ENCODE peak calls at places on chromosomes 12 and 14, in nine cellular contexts. I is A549, D is bronchial epithelial cell, N is aorta, R is endodermal cell, Q is esophagus muscularis mucosa, G is AG04449, M is tibial artery, W is transverse colon. O is an unnamed sample.

GRCh38 chr12:95504140-95504539 is 30.2 kb downstream of the METAP2 start:
- DNase-seq in Q (no peak), G (no peak), I (no peak), W (no peak), R (no peak), D (no peak), N (no peak), M (no peak), O (no peak)

GRCh38 chr12:3560295-3560620 is 69.3 kb downstream of the PRMT8 start:
- DNase-seq in W (no peak), R (no peak), G (no peak), N (no peak), I (no peak), M (peak), Q (no peak), D (no peak), O (no peak)

GRCh38 chr14:55332654-55333570 is 61.7 kb downstream of the FBXO34 start:
- DNase-seq in G (no peak), M (no peak), I (no peak), R (no peak), W (no peak), Q (no peak), D (no peak), N (no peak), O (no peak)

GRCh38 chr12:95633671-95634465 is 82.6 kb upstream of the USP44 start:
- DNase-seq in D (peak), Q (no peak), W (peak), M (no peak), R (no peak), I (no peak), G (no peak), N (no peak), O (no peak)

GRCh38 chr12:99367181-99367580 is 280.4 kb upstream of the GARIN6 start:
- DNase-seq in M (no peak), Q (no peak), I (no peak), G (no peak), D (no peak), N (no peak), W (no peak), R (no peak), O (no peak)

GRCh38 chr12:62604856-62605255 is 138.2 kb downstream of the MON2 start:
- DNase-seq in W (no peak), Q (no peak), D (peak), I (no peak), R (no peak), M (no peak), N (no peak), G (no peak), O (no peak)

GRCh38 chr14:100476012-100476822 is 111.0 kb downstream of the BEGAIN start:
- DNase-seq in G (peak), R (peak), I (peak), D (peak), Q (no peak), M (no peak), N (no peak), W (peak), O (peak)

GRCh38 chr12:106108187-106108816 is 30.5 kb downstream of the NUAK1 start:
- DNase-seq in W (peak), I (no peak), G (no peak), M (no peak), N (no peak), R (peak), D (peak), Q (no peak), O (no peak)

GRCh38 chr12:5882511-5883185 is 62.4 kb downstream of the ANO2 start:
- DNase-seq in D (no peak), G (no peak), I (no peak), R (peak), N (no peak), W (no peak), Q (peak), M (no peak), O (no peak)

GRCh38 chr12:20212658-20213387 is 155.5 kb upstream of the PDE3A start:
- DNase-seq in G (peak), R (peak), M (peak), N (peak), W (peak), Q (no peak), D (peak), I (peak), O (peak)

GRCh38 chr12:14854586-14855163 is 11.3 kb upstream of the ART4 start:
- DNase-seq in N (no peak), Q (no peak), M (no peak), R (no peak), I (no peak), G (no peak), D (no peak), W (no peak), O (no peak)

GRCh38 chr12:117189725-117190209 is 503 bp downstream of the FBXO21 start:
- DNase-seq in G (no peak), Q (no peak), I (peak), M (peak), D (no peak), W (peak), R (peak), N (peak), O (no peak)

GRCh38 chr14:28375295-28375694 is 391.3 kb upstream of the FOXG1 start:
- DNase-seq in G (no peak), D (peak), I (no peak), Q (no peak), W (no peak), M (no peak), N (no peak), R (peak), O (no peak)

GRCh38 chr14:31934767-31935266 is 142.3 kb upstream of the ARHGAP5 start:
- DNase-seq in M (no peak), Q (no peak), R (peak), D (peak), I (peak), N (no peak), W (peak), G (no peak), O (peak)

GRCh38 chr14:79028281-79028680 is 858.1 kb downstream of the NRXN3 start:
- DNase-seq in M (no peak), W (no peak), R (no peak), N (no peak), Q (no peak), D (peak), G (no peak), I (no peak), O (no peak)

GRCh38 chr14:105841022-105842009 is 314.9 kb downstream of the TMEM121 start:
- DNase-seq in R (peak), W (no peak), M (peak), Q (no peak), I (no peak), G (no peak), D (no peak), N (no peak), O (no peak)

GRCh38 chr12:127108360-127109215 is 1158.4 kb upstream of the TMEM132C start:
- DNase-seq in D (peak), Q (no peak), W (peak), R (peak), N (peak), G (no peak), I (peak), M (no peak), O (peak)

GRCh38 chr12:26831959-26832816 is 806 bp downstream of the ITPR2 start:
- DNase-seq in I (peak), N (peak), W (peak), Q (no peak), M (peak), R (peak), D (peak), G (no peak), O (no peak)

GRCh38 chr12:70853326-70853725 is 67.2 kb downstream of the PTPRR start:
- DNase-seq in D (peak), R (no peak), I (no peak), Q (no peak), G (no peak), W (no peak), M (no peak), N (no peak), O (peak)

GRCh38 chr12:96034631-96035282 is 630 bp downstream of the LTA4H start:
- DNase-seq in G (no peak), R (peak), N (peak), I (peak), D (peak), Q (no peak), W (peak), M (no peak), O (no peak)

GRCh38 chr12:89642959-89643358 is 65.7 kb downstream of the ATP2B1 start:
- DNase-seq in W (no peak), Q (no peak), D (no peak), N (no peak), G (no peak), I (no peak), R (no peak), M (no peak), O (no peak)

GRCh38 chr14:31965735-31966598 is 111.1 kb upstream of the ARHGAP5 start:
- DNase-seq in R (no peak), I (no peak), W (no peak), N (no peak), Q (peak), D (peak), M (no peak), G (no peak), O (no peak)

GRCh38 chr14:19800282-19801117 is 3.1 kb upstream of the OR4N2 start:
- DNase-seq in I (no peak), G (no peak), D (no peak), M (peak), R (no peak), N (no peak), Q (no peak), W (no peak), O (no peak)

GRCh38 chr14:54669759-54670630 is 103.1 kb downstream of the SAMD4A start:
- DNase-seq in I (no peak), D (peak), Q (no peak), W (peak), R (no peak), G (no peak), N (no peak), M (no peak), O (peak)

GRCh38 chr12:93938921-93939320 is 209.5 kb upstream of the PLXNC1 start:
- DNase-seq in M (no peak), R (no peak), Q (no peak), N (no peak), D (no peak), W (no peak), G (no peak), I (no peak), O (no peak)

GRCh38 chr14:50318031-50318626 is 6.0 kb downstream of the DMAC2L start:
- DNase-seq in W (no peak), I (peak), D (peak), G (no peak), M (no peak), N (no peak), Q (no peak), R (no peak), O (no peak)

GRCh38 chr12:126668961-126669360 is 1598.0 kb upstream of the TMEM132C start:
- DNase-seq in N (no peak), D (no peak), G (no peak), Q (no peak), M (no peak), R (no peak), W (no peak), I (no peak), O (peak)

GRCh38 chr12:23566133-23566532 is 383.3 kb downstream of the SOX5 start:
- DNase-seq in D (no peak), Q (no peak), W (no peak), M (no peak), R (no peak), N (no peak), G (no peak), I (no peak), O (no peak)

GRCh38 chr12:103269962-103270361 is 225.8 kb downstream of the C12orf42 start:
- DNase-seq in R (no peak), D (peak), G (no peak), N (no peak), W (no peak), Q (no peak), M (no peak), I (no peak), O (no peak)

GRCh38 chr14:95307402-95308041 is 12.2 kb downstream of the CLMN start:
- DNase-seq in G (no peak), I (no peak), D (no peak), R (no peak), Q (no peak), W (no peak), N (no peak), M (no peak), O (no peak)

GRCh38 chr12:109702126-109702841 is 11.3 kb upstream of the FAM222A start:
- DNase-seq in W (no peak), G (no peak), Q (no peak), N (no peak), M (no peak), R (no peak), D (no peak), I (no peak), O (no peak)

GRCh38 chr14:59429798-59430197 is 35.4 kb downstream of the GPR135 start:
- DNase-seq in G (no peak), Q (no peak), N (no peak), M (no peak), W (no peak), D (no peak), R (no peak), I (no peak), O (no peak)

GRCh38 chr12:105874121-105874520 is 264.6 kb downstream of the NUAK1 start:
- DNase-seq in W (no peak), D (no peak), G (no peak), N (no peak), M (no peak), Q (no peak), I (no peak), R (no peak), O (no peak)

GRCh38 chr12:62660763-62661162 is 194.1 kb downstream of the MON2 start:
- DNase-seq in I (no peak), Q (no peak), G (peak), D (peak), N (no peak), W (no peak), M (no peak), R (no peak), O (no peak)

GRCh38 chr14:105855893-105856675 is 329.7 kb downstream of the TMEM121 start:
- DNase-seq in M (peak), G (no peak), R (peak), N (peak), Q (no peak), D (no peak), I (no peak), W (peak), O (no peak)

GRCh38 chr14:24956104-24956503 is 93.8 kb downstream of the STXBP6 start:
- DNase-seq in I (no peak), Q (no peak), M (no peak), D (no peak), N (no peak), G (no peak), R (no peak), W (no peak), O (no peak)
- H3K4me3 ChIP-seq in I (no peak), Q (no peak), M (no peak), D (no peak), N (no peak), G (no peak), R (no peak), W (no peak), O (no peak)

GRCh38 chr14:60651936-60652673 is 2.8 kb upstream of the SIX1 start:
- DNase-seq in I (no peak), R (peak), N (no peak), G (no peak), Q (no peak), M (no peak), W (no peak), D (no peak), O (no peak)

GRCh38 chr14:60652674-60653387 is 3.6 kb upstream of the SIX1 start:
- DNase-seq in R (no peak), I (no peak), N (no peak), W (no peak), Q (no peak), D (no peak), M (no peak), G (no peak), O (no peak)

GRCh38 chr14:60654303-60654925 is 5.1 kb upstream of the SIX1 start:
- DNase-seq in M (no peak), N (no peak), W (no peak), G (no peak), D (no peak), Q (no peak), R (no peak), I (no peak), O (no peak)

GRCh38 chr14:60653709-60654161 is 4.5 kb upstream of the SIX1 start:
- DNase-seq in M (no peak), W (no peak), N (no peak), I (no peak), G (no peak), Q (no peak), R (peak), D (no peak), O (no peak)

DNA sequence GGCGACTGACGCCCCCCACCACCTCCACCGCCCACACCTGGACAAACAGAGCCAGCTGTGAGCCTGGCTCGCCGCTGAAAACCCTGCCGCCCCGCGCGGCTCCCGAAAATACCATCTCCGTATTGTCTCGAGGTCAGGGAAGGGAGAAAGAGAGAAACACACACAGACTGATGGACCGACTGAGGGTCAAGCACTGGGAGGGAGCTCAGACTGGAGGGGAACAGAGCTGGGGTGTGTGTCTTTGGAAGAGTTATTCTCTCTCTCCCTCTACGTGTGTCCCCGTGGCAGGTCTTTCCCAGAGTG is 4.1 kb upstream of the SIX1 start:
- DNase-seq in I (no peak), N (no peak), M (no peak), R (peak), D (no peak), Q (no peak), G (no peak), W (no peak), O (no peak)
- H3K4me3 ChIP-seq in I (no peak), N (no peak), M (no peak), R (no peak), D (no peak), Q (no peak), G (peak), W (no peak), O (peak)

DNA sequence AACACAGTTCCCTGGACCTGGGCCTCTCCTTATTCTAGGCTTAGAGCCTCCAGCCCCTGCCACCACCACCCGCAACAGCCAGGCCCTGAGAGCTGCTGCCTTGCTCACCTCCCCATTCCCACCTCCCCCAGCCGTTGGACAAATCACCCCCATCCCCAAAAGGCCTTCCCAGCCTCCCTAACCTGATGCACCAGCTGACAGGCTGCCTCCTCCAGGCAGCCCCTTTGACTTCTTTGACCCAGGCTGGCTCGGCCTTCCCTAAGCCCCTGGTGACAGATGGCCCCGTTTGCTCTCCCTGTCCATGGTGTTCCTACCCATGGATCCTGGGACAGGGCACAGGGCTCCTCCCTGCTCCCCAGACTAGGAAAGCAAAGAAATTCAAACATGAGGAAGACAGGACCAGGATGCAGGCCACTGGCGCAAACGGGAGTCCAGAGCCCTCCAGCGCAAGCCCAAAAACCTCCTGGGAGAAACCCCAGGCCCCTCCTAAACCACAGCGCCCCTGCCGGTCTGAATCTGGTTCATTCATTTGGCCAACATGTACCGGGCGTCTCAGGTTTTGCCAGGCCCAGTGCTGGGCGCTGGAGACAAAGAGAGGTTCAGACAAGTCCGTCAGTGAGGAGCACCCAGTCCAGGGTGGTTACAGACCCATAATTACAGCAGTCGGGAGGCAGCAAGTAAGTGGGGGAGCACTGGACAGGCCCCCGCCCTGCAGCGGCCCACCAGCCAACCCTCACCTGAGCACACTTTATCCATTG is 2.4 kb downstream of the AKT1 start:
- DNase-seq in D (no peak), R (peak), G (no peak), Q (no peak), M (no peak), N (no peak), I (no peak), W (no peak), O (no peak)
- H3K4me3 ChIP-seq in D (no peak), R (peak), G (no peak), Q (no peak), M (no peak), N (no peak), I (no peak), W (no peak), O (no peak)

GRCh38 chr12:51662728-51663154 is 71.7 kb downstream of the SCN8A start:
- DNase-seq in I (no peak), G (no peak), R (no peak), N (no peak), W (no peak), Q (no peak), D (no peak), M (no peak), O (no peak)

GRCh38 chr12:51663390-51663789 is 72.4 kb downstream of the SCN8A start:
- DNase-seq in R (no peak), G (no peak), N (no peak), D (no peak), M (no peak), I (no peak), Q (no peak), W (no peak), O (no peak)

GRCh38 chr12:51666696-51667095 is 75.7 kb downstream of the SCN8A start:
- DNase-seq in I (no peak), R (no peak), M (no peak), D (no peak), N (no peak), Q (no peak), G (no peak), W (no peak), O (peak)

GRCh38 chr12:51661199-51661598 is 70.2 kb downstream of the SCN8A start:
- DNase-seq in N (no peak), G (no peak), M (no peak), Q (no peak), I (no peak), D (no peak), W (no peak), R (no peak), O (no peak)

DNA sequence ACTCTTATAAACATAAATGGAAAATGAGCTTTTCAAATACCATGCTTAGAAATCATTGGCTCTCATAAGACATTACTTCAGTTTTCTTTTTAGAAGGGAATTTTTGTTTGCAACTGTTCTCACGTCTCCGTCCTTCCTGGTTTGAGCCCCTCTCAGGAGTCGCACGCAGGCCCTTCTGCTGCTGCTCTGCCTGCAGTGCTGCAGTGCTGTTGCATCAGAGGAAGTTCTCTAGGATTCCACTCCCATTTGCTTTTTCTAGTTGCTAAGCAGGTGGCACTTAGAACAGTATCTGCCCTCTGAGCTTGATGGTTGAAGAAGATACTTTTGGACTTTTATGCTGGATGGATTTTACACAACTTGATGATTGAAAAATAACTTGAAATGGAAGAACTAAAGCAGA is 70.8 kb downstream of the SCN8A start:
- DNase-seq in N (no peak), W (no peak), D (no peak), R (no peak), Q (no peak), M (no peak), G (no peak), I (no peak), O (no peak)
- H3K4me3 ChIP-seq in N (no peak), W (no peak), D (no peak), R (no peak), Q (no peak), M (no peak), G (no peak), I (no peak), O (no peak)

GRCh38 chr14:91520138-91520537 is 10.0 kb upstream of the PPP4R3A start:
- DNase-seq in I (no peak), N (no peak), R (no peak), Q (no peak), M (no peak), G (no peak), D (no peak), W (no peak), O (no peak)
- H3K4me3 ChIP-seq in I (no peak), N (no peak), R (no peak), Q (no peak), M (no peak), G (no peak), D (no peak), W (no peak), O (no peak)

O was measured in skeletal muscle cell.